ENCODE peak calls at places on chromosomes 4 and X, in seven cellular contexts. H, U, O, D, V, S and B are unnamed samples.

GRCh38 chrX:34437586-34437985 is 219.5 kb downstream of the TMEM47 start:
- DNase-seq in H (no peak), O (no peak), D (no peak), S (no peak), V (no peak), U (no peak), B (no peak)

GRCh38 chr4:66489783-66490452 is 819.6 kb upstream of the EPHA5 start:
- DNase-seq in D (no peak), O (no peak), U (no peak), V (no peak), H (no peak), S (no peak), B (no peak)

GRCh38 chr4:8409271-8410065 is 31.1 kb downstream of the ACOX3 start:
- DNase-seq in D (peak), V (peak), U (no peak), O (no peak), S (no peak), H (no peak), B (no peak)

GRCh38 chr4:58665649-58666048 is 1555.5 kb upstream of the IGFBP7 start:
- DNase-seq in O (no peak), V (no peak), H (no peak), U (no peak), D (no peak), S (no peak), B (no peak)

GRCh38 chrX:38975368-38975767 is 174.1 kb downstream of the MID1IP1 start:
- DNase-seq in S (no peak), U (no peak), V (no peak), O (no peak), D (no peak), H (no peak), B (no peak)

GRCh38 chrX:48908600-48908999 is 2.8 kb downstream of the SLC35A2 start:
- DNase-seq in S (no peak), H (no peak), U (no peak), D (no peak), O (no peak), V (no peak), B (no peak)

GRCh38 chrX:138745215-138745614 is 33.7 kb upstream of the FGF13 start:
- DNase-seq in H (peak), U (peak), S (no peak), V (peak), D (peak), O (no peak), B (peak)

GRCh38 chr4:20816287-20816686 is 116.0 kb downstream of the PACRGL start:
- DNase-seq in H (no peak), O (no peak), U (no peak), S (no peak), D (no peak), V (no peak), B (no peak)

GRCh38 chrX:17710836-17711235 is 26.5 kb upstream of the SCML1 start:
- DNase-seq in O (no peak), U (no peak), S (no peak), V (no peak), H (peak), D (no peak), B (no peak)

GRCh38 chr4:677431-678293 is 3.3 kb downstream of the MYL5 start:
- DNase-seq in S (no peak), D (no peak), H (peak), U (no peak), O (no peak), V (no peak), B (no peak)

GRCh38 chr4:121030151-121030550 is 42.2 kb downstream of the NDNF start:
- DNase-seq in O (no peak), S (no peak), H (no peak), U (no peak), V (no peak), D (no peak), B (no peak)

GRCh38 chrX:84219551-84219950 is 31.6 kb upstream of the RPS6KA6 start:
- DNase-seq in S (no peak), O (no peak), D (no peak), H (no peak), U (no peak), V (no peak), B (no peak)

GRCh38 chrX:15301924-15302323 is 13.5 kb downstream of the ASB11 start:
- DNase-seq in V (no peak), O (no peak), U (no peak), S (no peak), H (no peak), D (no peak), B (no peak)

GRCh38 chr4:185738851-185739250 is 73.1 kb downstream of the SORBS2 start:
- DNase-seq in D (no peak), S (no peak), O (no peak), V (no peak), H (no peak), U (no peak), B (no peak)

GRCh38 chrX:56766554-56767412 is 37.7 kb downstream of the NBDY start:
- DNase-seq in S (no peak), V (peak), O (no peak), D (no peak), H (no peak), U (no peak), B (no peak)

GRCh38 chr4:163697121-163697520 is 202.6 kb downstream of the TMA16 start:
- DNase-seq in D (no peak), U (no peak), V (no peak), H (no peak), S (no peak), O (no peak), B (no peak)

GRCh38 chr4:158410272-158410671 is 111.4 kb upstream of the RXFP1 start:
- DNase-seq in S (no peak), H (no peak), O (no peak), U (no peak), V (no peak), D (peak), B (no peak)

GRCh38 chr4:96097693-96098092 is 257.8 kb downstream of the PDHA2 start:
- DNase-seq in H (no peak), V (no peak), S (no peak), U (no peak), O (no peak), D (no peak), B (no peak)

GRCh38 chrX:37652053-37652452 is 33.5 kb upstream of the XK start:
- DNase-seq in D (peak), S (no peak), V (no peak), U (no peak), H (no peak), O (no peak), B (no peak)

GRCh38 chr4:71553605-71554004 is 214.8 kb downstream of the SLC4A4 start:
- DNase-seq in H (no peak), S (no peak), V (peak), U (no peak), O (no peak), D (peak), B (no peak)

GRCh38 chr4:159303435-159303834 is 200.6 kb downstream of the RAPGEF2 start:
- DNase-seq in H (no peak), U (no peak), O (no peak), S (no peak), V (no peak), D (no peak), B (no peak)

GRCh38 chr4:156346959-156347385 is 393.3 kb upstream of the CTSO start:
- DNase-seq in H (no peak), U (no peak), S (peak), V (no peak), D (no peak), O (no peak), B (no peak)

GRCh38 chr4:45931151-45931550 is 192.7 kb downstream of the GABRG1 start:
- DNase-seq in U (no peak), O (no peak), V (no peak), S (no peak), H (no peak), D (no peak), B (no peak)

GRCh38 chr4:47075919-47076318 is 44.6 kb downstream of the GABRB1 start:
- DNase-seq in H (no peak), S (no peak), V (no peak), O (no peak), U (no peak), D (no peak), B (no peak)

GRCh38 chrX:1807301-1807731 is 192.5 kb downstream of the ASMT start:
- DNase-seq in U (no peak), V (no peak), D (no peak), H (no peak), S (peak), O (no peak), B (no peak)

GRCh38 chr4:101019313-101019712 is 328.0 kb downstream of the PPP3CA start:
- DNase-seq in D (no peak), U (peak), H (no peak), V (no peak), S (no peak), O (no peak), B (no peak)

GRCh38 chr4:15368906-15369305 is 58.9 kb upstream of the C1QTNF7 start:
- DNase-seq in H (no peak), D (no peak), U (no peak), S (no peak), O (no peak), V (no peak), B (no peak)

GRCh38 chr4:166121897-166122296 is 248.9 kb downstream of the TLL1 start:
- DNase-seq in S (no peak), V (no peak), U (no peak), O (no peak), H (no peak), D (no peak), B (no peak)

GRCh38 chr4:57158221-57158620 is 48.0 kb upstream of the IGFBP7 start:
- DNase-seq in O (no peak), V (peak), D (no peak), U (no peak), S (no peak), H (no peak), B (no peak)

GRCh38 chrX:19839770-19840254 is 47.6 kb downstream of the SH3KBP1 start:
- DNase-seq in H (no peak), V (no peak), U (peak), S (no peak), D (no peak), O (no peak), B (no peak)

GRCh38 chrX:36431819-36432218 is 512.3 kb downstream of the CFAP47 start:
- DNase-seq in H (no peak), O (no peak), D (no peak), V (no peak), S (no peak), U (no peak), B (no peak)

GRCh38 chrX:24862343-24862742 is 153.4 kb downstream of the ARX start:
- DNase-seq in H (no peak), D (no peak), S (no peak), V (no peak), U (no peak), O (no peak), B (no peak)

GRCh38 chrX:123949846-123950245 is 11.7 kb upstream of the STAG2 start:
- DNase-seq in O (no peak), S (no peak), V (no peak), U (no peak), D (no peak), H (no peak), B (no peak)

GRCh38 chrX:57918750-57919436 is 8.6 kb upstream of the ZXDA start:
- DNase-seq in H (peak), O (no peak), S (no peak), U (no peak), D (peak), V (peak), B (no peak)

GRCh38 chrX:79140731-79141130 is 3.8 kb upstream of the GPR174 start:
- DNase-seq in O (no peak), U (no peak), S (no peak), H (no peak), V (no peak), D (no peak), B (no peak)

GRCh38 chr4:178138491-178138890 is 696.3 kb upstream of the AGA start:
- DNase-seq in U (no peak), V (no peak), H (no peak), O (no peak), D (no peak), S (no peak), B (no peak)

GRCh38 chr4:11698033-11698432 is 269.3 kb upstream of the HS3ST1 start:
- DNase-seq in D (no peak), V (no peak), H (no peak), O (no peak), S (no peak), U (no peak), B (no peak)

GRCh38 chr4:11698846-11699590 is 270.3 kb upstream of the HS3ST1 start:
- DNase-seq in S (no peak), O (no peak), V (no peak), D (no peak), U (no peak), H (no peak), B (no peak)

GRCh38 chr4:11702886-11703555 is 274.3 kb upstream of the HS3ST1 start:
- DNase-seq in U (no peak), H (no peak), V (no peak), O (no peak), S (no peak), D (no peak), B (no peak)

GRCh38 chr4:11701978-11702377 is 273.3 kb upstream of the HS3ST1 start:
- DNase-seq in O (no peak), U (no peak), V (no peak), S (no peak), D (no peak), H (no peak), B (no peak)

GRCh38 chr4:11700751-11701226 is 272.1 kb upstream of the HS3ST1 start:
- DNase-seq in D (no peak), S (no peak), O (no peak), U (no peak), V (no peak), H (no peak), B (no peak)
- TF ChIP-seq TAF1 in D (no peak), S (no peak), O (no peak), U (no peak), V (no peak), H (no peak), B (no peak)

GRCh38 chr4:93842512-93843252 is 14.1 kb downstream of the ATOH1 start:
- DNase-seq in V (no peak), U (no peak), S (no peak), O (no peak), H (peak), D (no peak), B (no peak)
- TF ChIP-seq TAF1 in V (no peak), U (no peak), S (no peak), O (no peak), H (no peak), D (no peak), B (no peak)

DNA sequence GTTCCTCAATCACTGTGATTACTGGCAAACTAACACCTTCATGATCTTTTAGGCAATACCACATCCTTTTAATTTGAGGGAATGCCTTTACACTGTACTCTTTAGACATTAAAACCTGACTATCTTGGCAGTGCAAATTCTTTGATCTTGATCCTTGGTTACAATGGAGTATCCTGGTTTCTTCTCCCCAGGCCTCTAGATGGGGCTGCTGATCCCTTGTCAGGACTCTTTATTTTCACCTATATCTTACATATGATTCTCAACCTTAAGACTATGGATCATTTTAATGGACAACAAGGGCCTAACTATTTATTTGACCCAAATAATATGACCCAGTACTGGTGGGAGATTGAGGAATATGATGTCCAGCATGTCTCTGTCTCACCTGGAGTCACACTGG is 1005.5 kb upstream of the INTU start:
- DNase-seq in O (no peak), D (peak), V (peak), U (no peak), H (no peak), S (no peak), B (no peak)
- TF ChIP-seq TAF1 in O (no peak), D (no peak), V (no peak), U (no peak), H (no peak), S (no peak), B (no peak)

GRCh38 chr4:168451744-168452394 is 28.4 kb downstream of the DDX60L start:
- DNase-seq in H (no peak), O (no peak), D (peak), S (no peak), V (no peak), U (no peak), B (no peak)

GRCh38 chr4:168451331-168451730 is 29.0 kb downstream of the DDX60L start:
- DNase-seq in O (no peak), S (no peak), V (no peak), U (no peak), D (no peak), H (no peak), B (no peak)

GRCh38 chr4:168453146-168453545 is 27.1 kb downstream of the DDX60L start:
- DNase-seq in D (no peak), H (no peak), O (no peak), U (no peak), S (no peak), V (no peak), B (no peak)

GRCh38 chr4:168449740-168450442 is 30.4 kb downstream of the DDX60L start:
- DNase-seq in S (no peak), D (peak), O (no peak), H (no peak), U (no peak), V (no peak), B (no peak)
- TF ChIP-seq TAF1 in S (no peak), D (no peak), O (no peak), H (no peak), U (no peak), V (no peak), B (no peak)

DNA sequence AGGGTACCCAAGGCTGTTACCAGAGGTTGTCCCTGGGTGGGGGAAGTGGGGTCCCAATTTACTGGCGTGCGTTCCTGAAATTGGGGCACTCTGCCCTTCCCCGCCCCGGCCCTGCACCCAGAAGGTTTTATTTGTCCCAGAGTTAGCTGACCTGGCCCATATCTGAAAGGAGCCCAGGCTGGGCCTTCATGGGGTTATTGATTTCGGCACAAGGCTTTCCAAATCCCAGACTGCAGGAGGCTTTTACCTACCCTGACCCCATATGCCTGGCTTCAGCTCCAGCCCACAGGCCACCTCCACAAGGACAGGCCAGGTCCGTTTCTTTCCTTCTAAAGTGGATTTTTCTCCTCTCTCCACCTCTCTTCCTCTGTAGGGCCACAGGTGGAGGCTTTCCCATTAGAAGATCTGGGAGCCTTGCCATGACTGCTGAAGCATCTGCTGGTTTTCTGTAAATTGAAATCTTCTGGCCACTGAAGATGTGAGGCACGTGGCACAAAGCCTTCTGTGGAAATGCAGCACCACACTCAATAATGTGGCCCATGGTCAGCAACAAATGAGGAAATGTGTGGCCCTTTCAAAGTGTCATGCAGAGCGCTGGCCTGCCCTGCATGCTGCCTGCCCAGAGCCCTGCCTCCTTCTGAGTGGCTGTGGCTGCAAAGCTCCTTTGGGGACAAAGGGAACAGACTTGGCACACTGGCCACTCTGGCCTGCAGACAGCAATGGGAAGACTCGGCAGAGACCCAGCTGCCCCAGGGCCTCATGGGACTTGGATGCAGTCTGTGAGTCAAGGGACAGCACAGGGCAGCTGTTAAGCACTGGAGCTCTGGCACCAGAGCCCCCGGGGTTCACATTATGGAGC is 43.1 kb upstream of the MTM1 start:
- DNase-seq in O (no peak), H (no peak), S (no peak), D (no peak), U (no peak), V (no peak), B (no peak)
- TF ChIP-seq TAF1 in O (no peak), H (no peak), S (no peak), D (no peak), U (no peak), V (no peak), B (no peak)

GRCh38 chr4:4560136-4560535 is 18.3 kb upstream of the STX18 start:
- DNase-seq in O (no peak), H (no peak), U (no peak), V (no peak), S (no peak), D (no peak), B (no peak)
- TF ChIP-seq TAF1 in O (no peak), H (no peak), U (no peak), V (no peak), S (no peak), D (no peak), B (no peak)

DNA sequence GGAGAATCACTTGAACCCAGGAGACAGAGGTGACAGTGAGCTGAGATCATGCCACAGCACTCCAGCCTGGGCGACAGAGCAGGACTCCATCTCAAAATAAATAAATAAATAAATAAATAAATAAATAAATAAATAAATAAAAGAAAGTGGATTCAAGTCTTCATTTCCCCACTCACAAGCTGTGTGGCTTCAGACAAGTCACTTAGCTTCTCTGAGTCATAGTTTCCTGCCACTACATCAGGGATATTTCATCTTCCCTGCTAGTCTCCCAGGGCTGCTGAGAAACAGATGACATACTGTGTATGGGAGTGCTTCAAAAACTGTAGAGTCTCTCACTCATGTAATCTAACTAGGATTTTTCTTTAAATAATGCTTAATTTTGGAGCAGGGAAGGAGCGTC is 37.2 kb downstream of the TBC1D9 start:
- DNase-seq in S (no peak), U (no peak), V (no peak), H (no peak), O (no peak), D (no peak), B (no peak)
- TF ChIP-seq TAF1 in S (no peak), U (no peak), V (no peak), H (no peak), O (no peak), D (no peak), B (no peak)

DNA sequence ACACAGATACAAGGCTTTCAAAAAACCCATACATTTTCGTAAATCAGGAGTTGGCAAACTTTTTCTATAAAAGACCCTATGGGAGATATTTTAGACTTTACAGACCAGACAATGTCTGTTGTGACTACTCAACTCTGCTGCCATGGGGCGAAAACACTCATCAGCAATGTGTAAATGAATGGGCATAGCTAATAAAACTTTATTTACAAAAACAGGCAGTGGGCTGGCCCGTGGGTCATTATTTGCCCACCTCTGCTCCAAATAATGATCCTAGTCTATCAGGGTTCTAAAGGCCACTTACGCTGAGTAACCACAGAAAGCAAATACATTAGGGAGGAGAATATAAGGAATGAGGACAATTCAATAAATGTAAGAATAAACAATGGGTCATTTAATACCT is 43.9 kb upstream of the ACSL4 start:
- DNase-seq in U (no peak), H (no peak), D (no peak), O (no peak), V (no peak), S (no peak), B (no peak)
- TF ChIP-seq TAF1 in U (no peak), H (no peak), D (no peak), O (no peak), V (no peak), S (no peak), B (no peak)